ENCODE peak calls at places on chromosomes 2 and 18, in four cellular contexts. O is aorta, F is tibial artery, M is breast epithelium. V is an unnamed sample.
A peak's percentile ranks its signal among the peaks of the same experiment; 100 is the strongest.

GRCh38 chr2:173652731-173653426 is 298.2 kb downstream of the CDCA7 start:
- DNase-seq in F (no peak), O (no peak), M (peak; percentile 27), V (peak; percentile 17)

GRCh38 chr2:31187166-31187565 is 30.1 kb downstream of the CAPN14 start:
- DNase-seq in O (no peak), M (no peak), F (no peak), V (no peak)

GRCh38 chr2:46142546-46143329 is 154.5 kb upstream of the EPAS1 start:
- DNase-seq in F (no peak), O (no peak), M (no peak), V (no peak)

GRCh38 chr18:63177822-63178525 is 141.6 kb downstream of the BCL2 start:
- DNase-seq in F (no peak), O (no peak), M (peak; percentile 56), V (peak; percentile 54)

GRCh38 chr2:190849774-190850173 is 30.8 kb upstream of the GLS start:
- DNase-seq in O (peak; percentile 72), F (no peak), M (no peak), V (peak; percentile 34)

GRCh38 chr2:160407393-160408204 is 86.0 kb downstream of the RBMS1 start:
- DNase-seq in O (peak; percentile 73), M (peak; percentile 56), F (peak; percentile 44), V (peak; percentile 87)

GRCh38 chr2:234134496-234134895 is 84.0 kb downstream of the SPP2 start:
- DNase-seq in F (no peak), O (no peak), M (no peak), V (no peak)

GRCh38 chr2:140270229-140270628 is 1490.0 kb upstream of the NXPH2 start:
- DNase-seq in O (no peak), F (no peak), M (no peak), V (no peak)

GRCh38 chr18:5414546-5414945 is 119.0 kb upstream of the ZBTB14 start:
- DNase-seq in O (no peak), F (no peak), M (no peak), V (no peak)

GRCh38 chr18:59744271-59744721 is 47.1 kb upstream of the CCBE1 start:
- DNase-seq in F (no peak), O (no peak), M (no peak), V (no peak)

GRCh38 chr2:174561283-174562275 is 36.0 kb downstream of the WIPF1 start:
- DNase-seq in O (peak; percentile 80), F (peak; percentile 64), M (peak; percentile 50), V (peak; percentile 87)

GRCh38 chr2:231633259-231633976 is 40.8 kb downstream of the TEX44 start:
- DNase-seq in O (no peak), F (no peak), M (no peak), V (no peak)

GRCh38 chr2:99881901-99882591 is 260.3 kb downstream of the AFF3 start:
- DNase-seq in F (no peak), O (no peak), M (no peak), V (no peak)

GRCh38 chr2:158687315-158687714 is 107.8 kb upstream of the DAPL1 start:
- DNase-seq in M (no peak), O (no peak), F (no peak), V (no peak)

GRCh38 chr2:101860782-101861181 is 131.0 kb upstream of the IL1R2 start:
- DNase-seq in F (no peak), O (no peak), M (no peak), V (no peak)

GRCh38 chr2:138468617-138469016 is 33.0 kb upstream of the SPOPL start:
- DNase-seq in M (no peak), O (no peak), F (no peak), V (no peak)

GRCh38 chr2:166031054-166031453 is 77.5 kb upstream of the TTC21B start:
- DNase-seq in F (no peak), M (no peak), O (no peak), V (no peak)

GRCh38 chr2:132401326-132401725 is 15.3 kb upstream of the GPR39 start:
- DNase-seq in F (no peak), M (no peak), O (no peak), V (no peak)

GRCh38 chr18:73254564-73254963 is 386.8 kb upstream of the NETO1 start:
- DNase-seq in O (no peak), M (no peak), F (no peak), V (no peak)

GRCh38 chr2:128596453-128597430 is 278.1 kb upstream of the HS6ST1 start:
- DNase-seq in O (no peak), F (no peak), M (no peak), V (no peak)

GRCh38 chr2:134774786-134775641 is 56.2 kb upstream of the TMEM163 start:
- DNase-seq in M (no peak), F (no peak), O (no peak), V (no peak)

GRCh38 chr2:204451766-204452165 is 93.5 kb upstream of the PARD3B start:
- DNase-seq in F (no peak), O (no peak), M (no peak), V (no peak)

GRCh38 chr2:204454672-204455380 is 90.4 kb upstream of the PARD3B start:
- DNase-seq in O (no peak), F (no peak), M (no peak), V (no peak)

GRCh38 chr2:204447722-204448121 is 97.6 kb upstream of the PARD3B start:
- DNase-seq in M (no peak), F (no peak), O (no peak), V (no peak)

GRCh38 chr2:204453730-204454167 is 91.5 kb upstream of the PARD3B start:
- DNase-seq in M (no peak), O (peak; percentile 68), F (peak; percentile 24), V (peak; percentile 85)

DNA sequence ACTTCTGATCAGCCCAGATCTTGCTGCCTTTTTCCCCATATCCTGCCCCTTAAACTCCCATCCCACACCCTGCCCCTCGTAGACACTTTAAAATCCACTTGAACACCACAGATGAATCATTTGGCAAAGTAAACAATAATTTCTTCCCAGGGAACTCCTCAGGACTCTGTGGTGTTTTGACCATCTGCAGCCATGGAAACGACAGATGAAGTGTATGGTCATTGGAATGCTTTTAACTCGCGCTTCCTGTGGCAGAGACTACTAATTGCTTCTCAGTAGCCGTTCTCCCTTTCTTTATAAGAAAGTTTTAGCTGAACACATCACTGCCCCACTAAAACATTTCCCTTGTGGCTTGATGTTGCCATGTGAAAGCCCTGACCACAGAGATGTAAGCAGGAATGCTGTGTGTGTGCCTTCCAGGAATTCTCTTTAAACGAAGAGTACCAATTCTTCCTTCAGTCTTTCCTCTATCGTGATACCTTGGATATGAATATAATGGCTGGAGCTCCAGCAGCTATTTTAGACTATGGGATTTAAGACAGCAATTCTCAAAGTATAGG is 92.7 kb upstream of the PARD3B start:
- DNase-seq in O (peak; percentile 53), F (peak; percentile 39), M (peak; percentile 55), V (peak; percentile 55)
- H3K27ac ChIP-seq in O (peak overlapping the region; percentile 53), F (peak overlapping the region; percentile 63), M (peak overlapping the region; percentile 31), V (peak overlapping the region; percentile 26)

GRCh38 chr2:1626271-1626681 is 118.0 kb downstream of the PXDN start:
- DNase-seq in F (no peak), M (no peak), O (peak; percentile 25), V (no peak)
- H3K4me1 ChIP-seq in F (peaks cover 28% of the 10 kb centered on the region), M (peaks cover 9% of the 10 kb centered on the region), O (no peaks in the 10 kb centered on the region), V (no peaks in the 10 kb centered on the region)

DNA sequence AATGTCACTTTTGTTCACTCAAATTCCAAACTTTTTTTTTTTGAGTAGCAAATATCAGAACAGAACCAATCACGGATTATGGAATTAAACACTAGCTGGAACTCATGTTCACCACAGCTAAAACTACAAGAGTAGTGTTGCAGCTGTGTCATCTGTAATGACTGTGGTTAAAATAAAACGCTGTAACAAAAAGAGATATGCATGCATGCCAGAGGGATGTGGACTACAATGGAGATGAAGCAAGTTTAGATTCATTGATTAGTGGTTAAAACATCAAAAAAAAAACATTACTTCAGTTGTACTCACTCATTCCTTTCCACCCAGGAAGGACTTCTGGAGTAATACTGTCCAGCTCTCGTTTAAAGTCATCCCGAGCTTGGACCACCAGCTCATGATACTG is 37.0 kb downstream of the IMMT start:
- DNase-seq in M (no peak), F (no peak), O (no peak), V (no peak)
- H3K27me3 ChIP-seq in M (no peaks in the 10 kb centered on the region), F (no peaks in the 10 kb centered on the region), O (no peaks in the 10 kb centered on the region), V (no peaks in the 10 kb centered on the region)

GRCh38 chr2:152609699-152610098 is 107.6 kb downstream of the PRPF40A start:
- DNase-seq in F (no peak), M (no peak), O (no peak), V (no peak)

GRCh38 chr2:152606965-152607364 is 110.3 kb downstream of the PRPF40A start:
- DNase-seq in O (no peak), F (no peak), M (no peak), V (no peak)

GRCh38 chr2:152606081-152606480 is 111.2 kb downstream of the PRPF40A start:
- DNase-seq in F (no peak), O (no peak), M (no peak), V (no peak)

GRCh38 chr2:152609174-152609573 is 108.1 kb downstream of the PRPF40A start:
- DNase-seq in F (no peak), M (no peak), O (no peak), V (no peak)

GRCh38 chr2:152607793-152608300 is 109.4 kb downstream of the PRPF40A start:
- DNase-seq in M (no peak), F (no peak), O (no peak), V (no peak)
- H3K27ac ChIP-seq in M (no peak overlapping the region), F (no peak overlapping the region), O (no peak overlapping the region), V (no peak overlapping the region)

GRCh38 chr2:201126308-201127127 is 10.6 kb downstream of the CFLAR start:
- DNase-seq in M (no peak), O (no peak), F (no peak), V (no peak)

GRCh38 chr2:201118121-201118956 is 2.4 kb downstream of the CFLAR start:
- DNase-seq in M (peak; percentile 96), F (peak; percentile 91), O (peak; percentile 94), V (peak; percentile 95)

GRCh38 chr2:201120500-201120899 is 4.5 kb downstream of the CFLAR start:
- DNase-seq in O (no peak), F (no peak), M (no peak), V (no peak)

GRCh38 chr2:201118957-201119848 is 3.2 kb downstream of the CFLAR start:
- DNase-seq in O (no peak), M (no peak), F (no peak), V (no peak)

DNA sequence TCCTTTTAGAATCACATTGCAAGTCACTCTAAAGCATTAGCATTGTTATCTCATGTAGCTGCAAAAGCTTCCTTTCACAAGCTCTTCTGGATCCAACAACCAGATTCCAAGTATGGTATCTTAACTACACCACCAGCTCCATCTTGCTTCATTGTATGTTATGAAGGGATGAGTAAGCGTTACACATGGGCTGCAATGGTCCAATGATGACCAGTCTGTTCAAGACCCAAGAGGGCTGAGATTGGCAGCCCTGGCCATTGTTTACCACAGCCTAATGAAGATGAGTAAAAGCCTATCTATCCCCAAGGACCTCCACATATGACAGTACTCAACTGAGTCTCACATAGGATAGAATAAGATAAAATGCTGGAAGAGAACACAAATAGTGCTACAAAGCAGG is 6.3 kb downstream of the CFLAR start:
- DNase-seq in F (no peak), O (no peak), M (no peak), V (no peak)
- H3K4me1 ChIP-seq in F (peaks cover 49% of the 10 kb centered on the region), O (peaks cover 2% of the 10 kb centered on the region), M (peaks cover 43% of the 10 kb centered on the region), V (peaks cover 33% of the 10 kb centered on the region)

GRCh38 chr2:187034434-187034833 is 185.5 kb upstream of the ZSWIM2 start:
- DNase-seq in F (no peak), O (no peak), M (no peak), V (no peak)

GRCh38 chr2:187037310-187037709 is 188.3 kb upstream of the ZSWIM2 start:
- DNase-seq in F (no peak), O (no peak), M (no peak), V (no peak)
- H3K27me3 ChIP-seq in F (no peaks in the 10 kb centered on the region), O (no peaks in the 10 kb centered on the region), M (no peaks in the 10 kb centered on the region), V (no peaks in the 10 kb centered on the region)

GRCh38 chr2:54558188-54558975 is 102.3 kb downstream of the SPTBN1 start:
- DNase-seq in M (peak; percentile 55), O (peak; percentile 70), F (peak; percentile 64), V (peak; percentile 41)
- H3K27ac ChIP-seq in M (peak overlapping the region; percentile 97), O (no peak overlapping the region), F (peak overlapping the region; percentile 67), V (peak overlapping the region; percentile 90)